ENCODE peak calls at places on chromosomes 2 and 18, in five cellular contexts. A, Y, F, U and R are unnamed samples.

GRCh38 chr2:215479121-215479520 is 43.3 kb upstream of the FN1 start:
- DNase-seq in U (no peak), Y (no peak), A (no peak), F (no peak), R (no peak)

GRCh38 chr2:60735496-60736250 is 20.4 kb upstream of the PAPOLG start:
- DNase-seq in Y (no peak), A (no peak), U (no peak), F (no peak), R (no peak)

GRCh38 chr18:69845588-69846506 is 101.8 kb downstream of the CD226 start:
- DNase-seq in U (no peak), Y (no peak), F (no peak), A (peak; percentile 87), R (no peak)

GRCh38 chr2:170716851-170717598 is 1.9 kb downstream of the SP5 start:
- DNase-seq in F (no peak), U (no peak), A (peak; percentile 34), Y (peak; percentile 28), R (peak; percentile 42)

GRCh38 chr18:54807303-54807702 is 21.0 kb upstream of the RAB27B start:
- DNase-seq in U (no peak), F (no peak), A (no peak), Y (no peak), R (no peak)

GRCh38 chr18:79950440-79951341 is 762 bp downstream of the SLC66A2 start:
- DNase-seq in U (peak; percentile 25), F (no peak), Y (no peak), A (no peak), R (peak; percentile 29)

GRCh38 chr2:127220102-127220806 is at the start of gene CYP27C1:
- DNase-seq in U (no peak), Y (no peak), F (no peak), A (peak; percentile 25), R (no peak)

GRCh38 chr2:178006710-178007109 is 65.9 kb downstream of the PDE11A start:
- DNase-seq in U (no peak), Y (no peak), A (no peak), F (no peak), R (no peak)

GRCh38 chr2:126784045-126784444 is 114.6 kb upstream of the TEX51 start:
- DNase-seq in Y (no peak), F (no peak), A (no peak), U (no peak), R (no peak)

GRCh38 chr2:118986733-118987132 is 44.7 kb downstream of the MARCO start:
- DNase-seq in Y (no peak), U (no peak), A (no peak), F (no peak), R (no peak)

GRCh38 chr18:73975266-73975665 is 172.4 kb downstream of the FBXO15 start:
- DNase-seq in F (no peak), Y (no peak), A (peak; percentile 10), U (no peak), R (peak; percentile 41)

GRCh38 chr2:207724113-207724512 is 12.7 kb downstream of the CCNYL1 start:
- DNase-seq in Y (no peak), F (no peak), U (no peak), A (no peak), R (no peak)

GRCh38 chr2:69989017-69989416 is 27.6 kb upstream of the ASPRV1 start:
- DNase-seq in A (no peak), Y (no peak), F (no peak), U (no peak), R (no peak)

GRCh38 chr2:234957533-234958135 is 5.8 kb downstream of the SH3BP4 start:
- DNase-seq in F (no peak), A (peak; percentile 88), Y (no peak), U (no peak), R (no peak)

GRCh38 chr2:10036095-10036879 is 7.1 kb upstream of the KLF11 start:
- DNase-seq in A (peak; percentile 50), U (peak; percentile 13), Y (no peak), F (peak; percentile 17), R (peak; percentile 42)

GRCh38 chr2:203918264-203918663 is 18.3 kb upstream of the ICOS start:
- DNase-seq in A (no peak), Y (no peak), F (no peak), U (no peak), R (no peak)

GRCh38 chr2:168343586-168343985 is 96.2 kb upstream of the STK39 start:
- DNase-seq in U (no peak), Y (no peak), A (peak; percentile 47), F (no peak), R (no peak)

GRCh38 chr2:130380096-130380934 is 24.5 kb downstream of the PTPN18 start:
- DNase-seq in A (no peak), F (no peak), U (peak; percentile 35), Y (no peak), R (peak; percentile 49)

GRCh38 chr2:88709117-88709739 is 17.8 kb downstream of the RPIA start:
- DNase-seq in A (peak; percentile 18), F (no peak), Y (no peak), U (no peak), R (no peak)

GRCh38 chr2:218036371-218036770 is 32.7 kb upstream of the RUFY4 start:
- DNase-seq in A (no peak), U (no peak), Y (no peak), F (no peak), R (no peak)

GRCh38 chr18:75209129-75209951 is at the start of gene PTGR3:
- DNase-seq in U (peak; percentile 70), A (peak; percentile 87), F (peak; percentile 55), Y (peak; percentile 87), R (peak; percentile 92)

GRCh38 chr2:100822587-100823248 is 2.8 kb downstream of the NPAS2 start:
- DNase-seq in F (no peak), U (no peak), Y (no peak), A (peak; percentile 75), R (no peak)

GRCh38 chr2:226903179-226903578 is 67.3 kb downstream of the RHBDD1 start:
- DNase-seq in F (no peak), A (peak; percentile 83), Y (no peak), U (no peak), R (no peak)

GRCh38 chr2:107419191-107419590 is 407.5 kb upstream of the RGPD4 start:
- DNase-seq in A (no peak), Y (no peak), U (no peak), F (no peak), R (no peak)

GRCh38 chr2:40611196-40611595 is 159.3 kb upstream of the SLC8A1 start:
- DNase-seq in Y (no peak), F (no peak), U (no peak), A (no peak), R (no peak)

GRCh38 chr2:170425291-170425751 is 247.4 kb downstream of the MYO3B start:
- DNase-seq in Y (no peak), U (no peak), F (no peak), A (peak; percentile 77), R (no peak)

GRCh38 chr2:69998761-69999160 is 37.3 kb upstream of the ASPRV1 start:
- DNase-seq in F (no peak), Y (no peak), A (no peak), U (no peak), R (no peak)

GRCh38 chr2:227870710-227871374 is 589 bp upstream of the DAW1 start:
- DNase-seq in Y (no peak), F (no peak), U (no peak), A (peak; percentile 68), R (no peak)

GRCh38 chr2:159571540-159572260 is 44.6 kb downstream of the BAZ2B start:
- DNase-seq in U (no peak), F (no peak), A (no peak), Y (no peak), R (no peak)

GRCh38 chr2:236745420-236746210 is 176.0 kb downstream of the ACKR3 start:
- DNase-seq in Y (no peak), F (no peak), A (peak; percentile 63), U (no peak), R (no peak)

GRCh38 chr18:76923485-76924085 is 101.2 kb downstream of the ZNF236 start:
- DNase-seq in U (no peak), F (peak; percentile 15), Y (no peak), A (no peak), R (no peak)

GRCh38 chr2:152594022-152594712 is 123.1 kb downstream of the PRPF40A start:
- DNase-seq in Y (no peak), A (no peak), F (no peak), U (peak; percentile 3), R (peak; percentile 33)

GRCh38 chr18:57107141-57107832 is 39.6 kb upstream of the BOD1L2 start:
- DNase-seq in U (peak; percentile 10), Y (no peak), F (no peak), A (peak; percentile 34), R (no peak)

GRCh38 chr2:38509322-38509946 is 93.3 kb downstream of the HNRNPLL start:
- DNase-seq in Y (no peak), U (no peak), A (peak; percentile 71), F (no peak), R (no peak)

GRCh38 chr2:144320491-144320890 is 199.4 kb downstream of the ZEB2 start:
- DNase-seq in Y (no peak), A (peak; percentile 40), F (no peak), U (peak; percentile 49), R (peak; percentile 20)

GRCh38 chr18:48409591-48410094 is 460 bp upstream of the ZBTB7C start:
- DNase-seq in Y (peak; percentile 64), F (no peak), A (peak; percentile 23), U (no peak), R (no peak)

GRCh38 chr2:20444113-20444992 is 2.5 kb upstream of the RHOB start:
- DNase-seq in U (no peak), A (peak; percentile 89), F (no peak), Y (no peak), R (no peak)
- H3K4me3 ChIP-seq in U (no peak overlapping the region), A (no peak overlapping the region), F (no peak overlapping the region), Y (peak overlapping the region; percentile 14), R (no peak overlapping the region)

GRCh38 chr2:225041210-225041870 is 928 bp downstream of the DOCK10 start:
- DNase-seq in U (peak; percentile 77), A (peak; percentile 56), F (no peak), Y (no peak), R (peak; percentile 80)
- H3K27ac ChIP-seq in U (peak overlapping the region; percentile 51), A (peak overlapping the region; percentile 58), F (no peak overlapping the region), Y (peak overlapping the region; percentile 92), R (peak overlapping the region; percentile 89)

DNA sequence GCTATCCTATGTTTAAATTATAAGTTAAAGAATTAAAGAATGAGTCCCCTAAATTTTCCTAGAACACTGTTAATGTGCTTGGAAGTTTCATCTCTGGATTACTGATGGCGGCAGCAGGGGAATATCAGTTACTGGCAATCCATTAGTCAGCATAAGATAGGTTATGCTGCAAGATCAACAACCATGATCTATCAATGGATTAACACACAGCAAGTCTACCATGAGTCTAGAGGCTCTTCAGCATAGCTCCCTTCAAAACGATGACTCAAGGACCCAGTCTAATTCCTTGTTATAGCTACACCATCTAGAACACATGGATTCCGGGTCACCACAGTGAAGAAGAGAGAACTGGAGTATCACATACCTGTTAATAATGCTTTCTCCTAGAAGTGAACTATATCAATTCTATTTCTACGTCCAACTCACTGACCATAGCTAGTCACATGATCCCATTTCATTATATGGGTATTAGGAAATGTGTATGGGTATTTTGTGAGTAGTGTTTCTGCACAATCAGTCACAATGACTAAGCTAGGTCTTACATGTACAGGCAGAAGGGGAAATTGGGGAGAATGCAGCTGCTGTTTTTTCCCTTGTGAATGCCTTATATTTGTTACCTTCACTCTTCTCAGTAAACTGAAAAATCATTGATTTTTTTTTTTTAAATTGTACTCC is 108.3 kb upstream of the MAPRE2 start:
- DNase-seq in U (no peak), Y (no peak), A (no peak), F (no peak), R (no peak)
- H3K4me3 ChIP-seq in U (no peak overlapping the region), Y (no peak overlapping the region), A (no peak overlapping the region), F (no peak overlapping the region), R (no peak overlapping the region)

GRCh38 chr2:27724905-27725693 is 46.4 kb upstream of the MRPL33 start:
- DNase-seq in A (peak; percentile 47), U (no peak), Y (peak; percentile 66), F (no peak), R (no peak)
- H3K27ac ChIP-seq in A (peak overlapping the region; percentile 29), U (no peak overlapping the region), Y (peak overlapping the region; percentile 80), F (peak overlapping the region; percentile 29), R (no peak overlapping the region)